ENCODE peak calls at places on chromosome X, in four cellular contexts. C is AG08396, N is fibroblast of lung, Y is ureter. U is an unnamed sample.

GRCh38 chrX:126575911-126576310 is 23.3 kb upstream of the DCAF12L1 start:
- DNase-seq in C (no peak), N (no peak), Y (no peak), U (no peak)

GRCh38 chrX:110108381-110108796 is 105.5 kb downstream of the TMEM164 start:
- DNase-seq in C (no peak), Y (no peak), N (no peak), U (no peak)

GRCh38 chrX:78708171-78708570 is 39.3 kb upstream of the LPAR4 start:
- DNase-seq in Y (no peak), N (peak; percentile 38), C (peak; percentile 29), U (no peak)

GRCh38 chrX:125090046-125090445 is 229.6 kb upstream of the TEX13C start:
- DNase-seq in Y (no peak), C (no peak), N (no peak), U (no peak)

GRCh38 chrX:119763836-119764387 is 5.5 kb downstream of the SOWAHD start:
- DNase-seq in Y (no peak), C (no peak), N (no peak), U (no peak)

GRCh38 chrX:53081925-53082772 is at the start of gene TSPYL2:
- DNase-seq in N (peak; percentile 97), Y (peak; percentile 95), C (peak; percentile 94), U (peak; percentile 91)

GRCh38 chrX:13837290-13837745 is 20.4 kb upstream of the GPM6B start:
- DNase-seq in N (peak; percentile 9), C (no peak), Y (no peak), U (no peak)

GRCh38 chrX:41603591-41603990 is 85.2 kb upstream of the GPR34 start:
- DNase-seq in N (no peak), C (no peak), Y (no peak), U (no peak)

GRCh38 chrX:3143043-3143799 is 102.0 kb downstream of the ARSF start:
- DNase-seq in Y (no peak), C (no peak), N (no peak), U (no peak)

GRCh38 chrX:133969191-133969590 is 16.2 kb downstream of the GPC3 start:
- DNase-seq in Y (no peak), C (no peak), N (no peak), U (no peak)

GRCh38 chrX:3803305-3803704 is 89.9 kb upstream of the PRKX start:
- DNase-seq in N (no peak), Y (no peak), C (no peak), U (no peak)

GRCh38 chrX:106707771-106708454 is 18.6 kb upstream of the RNF128 start:
- DNase-seq in C (peak; percentile 61), N (peak; percentile 97), Y (no peak), U (no peak)

GRCh38 chrX:53587795-53588194 is 98.7 kb downstream of the HUWE1 start:
- DNase-seq in C (no peak), N (peak; percentile 16), Y (no peak), U (no peak)

GRCh38 chrX:46941341-46941740 is 29.1 kb downstream of the JADE3 start:
- DNase-seq in N (peak; percentile 77), C (no peak), Y (no peak), U (no peak)

GRCh38 chrX:30039768-30040167 is 175.6 kb upstream of the MAGEB2 start:
- DNase-seq in N (peak; percentile 59), C (no peak), Y (no peak), U (no peak)

GRCh38 chrX:130851569-130851968 is 51.4 kb downstream of the ENOX2 start:
- DNase-seq in N (peak; percentile 14), Y (no peak), C (no peak), U (no peak)

GRCh38 chrX:119236599-119237525 is 777 bp downstream of the PGRMC1 start:
- DNase-seq in Y (peak; percentile 49), C (peak; percentile 45), N (peak; percentile 82), U (peak; percentile 60)

GRCh38 chrX:150647331-150647730 is 45.9 kb upstream of the MTMR1 start:
- DNase-seq in N (no peak), Y (no peak), C (no peak), U (no peak)

GRCh38 chrX:42117318-42117717 is 194.0 kb upstream of the CASK start:
- DNase-seq in N (no peak), Y (no peak), C (no peak), U (no peak)